ENCODE peak calls at places on chromosomes 5 and 9, in four cellular contexts. V, N, D and Q are unnamed samples.

GRCh38 chr5:125342938-125343401 is 596.5 kb upstream of the ZNF608 start:
- DNase-seq in V (no peak), N (no peak), D (no peak), Q (no peak)

GRCh38 chr5:135508496-135509005 is 27.2 kb downstream of the NEUROG1 start:
- DNase-seq in V (no peak), N (no peak), D (peak; percentile 53), Q (no peak)

GRCh38 chr9:113558632-113559502 is 95.3 kb downstream of the RGS3 start:
- DNase-seq in V (peak; percentile 99), N (peak; percentile 97), D (peak; percentile 77), Q (no peak)

GRCh38 chr9:119370816-119371215 is 1.6 kb upstream of the BRINP1 start:
- DNase-seq in V (peak; percentile 46), N (peak; percentile 66), D (peak; percentile 86), Q (peak; percentile 35)

GRCh38 chr5:8033261-8033660 is 164.3 kb downstream of the MTRR start:
- DNase-seq in V (no peak), N (no peak), D (no peak), Q (no peak)

GRCh38 chr5:137605377-137605776 is 106.3 kb upstream of the SPOCK1 start:
- DNase-seq in V (no peak), N (no peak), D (no peak), Q (peak; percentile 8)

GRCh38 chr5:10863763-10864383 is 102.8 kb upstream of the DAP start:
- DNase-seq in V (peak; percentile 67), N (no peak), D (peak; percentile 68), Q (peak; percentile 17)

GRCh38 chr9:113677569-113677968 is 198.5 kb upstream of the ZNF618 start:
- DNase-seq in V (no peak), N (no peak), D (no peak), Q (no peak)

GRCh38 chr5:35202319-35203111 is 27.8 kb downstream of the PRLR start:
- DNase-seq in V (peak; percentile 34), N (no peak), D (peak; percentile 74), Q (no peak)

GRCh38 chr5:122376305-122376704 is 64.3 kb downstream of the SNCAIP start:
- DNase-seq in V (no peak), N (no peak), D (no peak), Q (no peak)

GRCh38 chr5:153543959-153544470 is 53.5 kb downstream of the GRIA1 start:
- DNase-seq in V (no peak), N (no peak), D (no peak), Q (no peak)

GRCh38 chr5:169097374-169097831 is 203.5 kb downstream of the SLIT3 start:
- DNase-seq in V (no peak), N (no peak), D (no peak), Q (no peak)

GRCh38 chr5:139758510-139759036 is 37.0 kb upstream of the PSD2 start:
- DNase-seq in V (no peak), N (peak; percentile 59), D (no peak), Q (no peak)

GRCh38 chr5:172637122-172637580 is 3.9 kb upstream of the NEURL1B start:
- DNase-seq in V (no peak), N (no peak), D (no peak), Q (peak; percentile 81)

GRCh38 chr5:169970911-169971436 is 9.3 kb downstream of the INSYN2B start:
- DNase-seq in V (peak; percentile 71), N (peak; percentile 82), D (no peak), Q (peak; percentile 89)

GRCh38 chr9:79980440-79980839 is 408.7 kb downstream of the TLE4 start:
- DNase-seq in V (no peak), N (no peak), D (no peak), Q (no peak)

GRCh38 chr5:77305921-77306320 is 95.4 kb downstream of the PDE8B start:
- DNase-seq in V (no peak), N (no peak), D (no peak), Q (no peak)

GRCh38 chr9:68844623-68845612 is 139.9 kb downstream of the PIP5K1B start:
- DNase-seq in V (peak; percentile 28), N (no peak), D (peak; percentile 68), Q (no peak)

GRCh38 chr9:106878943-106879916 is 16.3 kb downstream of the ZNF462 start:
- DNase-seq in V (peak; percentile 93), N (peak; percentile 72), D (no peak), Q (peak; percentile 90)

GRCh38 chr9:110969971-110970381 is 68.3 kb downstream of the LPAR1 start:
- DNase-seq in V (no peak), N (no peak), D (peak; percentile 78), Q (peak; percentile 83)

GRCh38 chr5:141420855-141421488 is at the start of gene PCDHGA11:
- DNase-seq in V (no peak), N (no peak), D (peak; percentile 4), Q (peak; percentile 67)

GRCh38 chr9:113929634-113930092 is 53.6 kb downstream of the ZNF618 start:
- DNase-seq in V (no peak), N (no peak), D (no peak), Q (peak; percentile 44)

GRCh38 chr5:61817472-61818326 is 485.6 kb downstream of the ZSWIM6 start:
- DNase-seq in V (peak; percentile 76), N (no peak), D (peak; percentile 50), Q (peak; percentile 46)

GRCh38 chr5:60287174-60287771 is 393.7 kb upstream of the PDE4D start:
- DNase-seq in V (peak; percentile 31), N (no peak), D (peak; percentile 86), Q (peak; percentile 52)

GRCh38 chr5:146213210-146213838 is 9.9 kb downstream of the RBM27 start:
- DNase-seq in V (no peak), N (no peak), D (peak; percentile 30), Q (peak; percentile 33)

GRCh38 chr5:55101556-55102276 is 730 bp upstream of the GZMA start:
- DNase-seq in V (no peak), N (no peak), D (no peak), Q (no peak)

GRCh38 chr5:62522811-62523210 is 55.8 kb upstream of the LRRC70 start:
- DNase-seq in V (no peak), N (no peak), D (no peak), Q (no peak)

GRCh38 chr9:89606567-89607311 is 1.9 kb downstream of the GADD45G start:
- DNase-seq in V (peak; percentile 72), N (peak; percentile 80), D (peak; percentile 84), Q (peak; percentile 24)

GRCh38 chr5:65693121-65693520 is 28.8 kb downstream of the SGTB start:
- DNase-seq in V (no peak), N (no peak), D (no peak), Q (no peak)

GRCh38 chr9:123395276-123396006 is 39.4 kb downstream of the CRB2 start:
- DNase-seq in V (no peak), N (no peak), D (peak; percentile 93), Q (no peak)

GRCh38 chr9:76216161-76216649 is 178.0 kb downstream of the RFK start:
- DNase-seq in V (no peak), N (no peak), D (no peak), Q (peak; percentile 87)

GRCh38 chr9:69122086-69122390 is 52.0 kb upstream of the TJP2 start:
- DNase-seq in V (peak; percentile 82), N (peak; percentile 90), D (peak; percentile 52), Q (peak; percentile 67)

GRCh38 chr5:17316973-17317459 is 99.6 kb downstream of the BASP1 start:
- DNase-seq in V (no peak), N (no peak), D (no peak), Q (peak; percentile 54)

GRCh38 chr9:120360046-120360445 is 219.9 kb downstream of the CDK5RAP2 start:
- DNase-seq in V (no peak), N (no peak), D (no peak), Q (no peak)

GRCh38 chr5:31921852-31922305 is 252.2 kb downstream of the GOLPH3 start:
- DNase-seq in V (no peak), N (no peak), D (no peak), Q (peak; percentile 97)

GRCh38 chr9:84207443-84208032 is 133.0 kb downstream of the SLC28A3 start:
- DNase-seq in V (no peak), N (no peak), D (peak; percentile 34), Q (no peak)

GRCh38 chr9:109868722-109869121 is 88.7 kb downstream of the PALM2AKAP2 start:
- DNase-seq in V (no peak), N (no peak), D (no peak), Q (no peak)

DNA sequence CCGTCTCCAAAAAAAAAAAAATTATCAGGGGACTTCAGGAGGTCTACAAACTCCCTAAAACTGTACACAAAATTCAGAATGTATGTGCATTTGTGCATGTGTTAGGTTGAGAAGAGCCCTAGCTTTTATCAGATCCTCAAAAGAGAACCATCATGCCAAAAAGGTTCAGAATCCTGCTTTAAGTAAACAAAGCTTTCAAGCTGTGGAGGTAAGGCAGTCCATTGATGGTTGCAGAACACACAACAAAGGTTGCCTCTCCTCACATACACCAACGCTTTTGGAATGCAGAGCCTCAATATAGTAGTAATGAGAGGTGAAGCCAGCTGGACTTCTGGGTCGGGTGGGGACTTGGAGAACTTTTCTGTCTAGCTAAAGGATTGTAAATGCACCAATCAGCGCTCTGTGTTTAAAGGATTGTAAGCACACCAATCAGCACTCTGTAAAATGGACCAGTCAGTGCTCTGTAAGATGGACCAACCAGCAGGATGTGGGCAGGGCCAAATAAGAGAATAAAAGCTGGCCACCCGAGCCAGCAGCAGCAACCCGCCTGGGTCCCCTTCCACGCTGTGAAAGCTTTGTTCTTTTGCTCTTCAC is 57.9 kb upstream of the RNF38 start:
- DNase-seq in V (no peak), N (no peak), D (no peak), Q (no peak)
- H3K4me1 ChIP-seq in V (peaks cover 24% of the 10 kb centered on the region), N (peaks cover 2% of the 10 kb centered on the region), D (no peaks in the 10 kb centered on the region), Q (peaks cover 8% of the 10 kb centered on the region)

GRCh38 chr9:94016744-94017143 is 61.6 kb upstream of the BARX1 start:
- DNase-seq in V (no peak), N (no peak), D (no peak), Q (no peak)

GRCh38 chr9:94014845-94015244 is 59.7 kb upstream of the BARX1 start:
- DNase-seq in V (no peak), N (no peak), D (peak; percentile 61), Q (no peak)

GRCh38 chr9:94014066-94014654 is 59.0 kb upstream of the BARX1 start:
- DNase-seq in V (no peak), N (no peak), D (peak; percentile 73), Q (peak; percentile 24)

GRCh38 chr9:94005272-94005901 is 50.2 kb upstream of the BARX1 start:
- DNase-seq in V (no peak), N (no peak), D (no peak), Q (peak; percentile 70)

GRCh38 chr9:94011134-94011533 is 56.0 kb upstream of the BARX1 start:
- DNase-seq in V (peak; percentile 57), N (no peak), D (no peak), Q (peak; percentile 27)
- H3K4me1 ChIP-seq in V (no peaks in the 10 kb centered on the region), N (no peaks in the 10 kb centered on the region), D (peaks cover 8% of the 10 kb centered on the region), Q (no peaks in the 10 kb centered on the region)

GRCh38 chr5:176654856-176655255 is 7.6 kb downstream of the TSPAN17 start:
- DNase-seq in V (no peak), N (no peak), D (no peak), Q (peak; percentile 49)
- H3K4me1 ChIP-seq in V (peaks cover 15% of the 10 kb centered on the region), N (peaks cover 6% of the 10 kb centered on the region), D (no peaks in the 10 kb centered on the region), Q (peaks cover 17% of the 10 kb centered on the region)

DNA sequence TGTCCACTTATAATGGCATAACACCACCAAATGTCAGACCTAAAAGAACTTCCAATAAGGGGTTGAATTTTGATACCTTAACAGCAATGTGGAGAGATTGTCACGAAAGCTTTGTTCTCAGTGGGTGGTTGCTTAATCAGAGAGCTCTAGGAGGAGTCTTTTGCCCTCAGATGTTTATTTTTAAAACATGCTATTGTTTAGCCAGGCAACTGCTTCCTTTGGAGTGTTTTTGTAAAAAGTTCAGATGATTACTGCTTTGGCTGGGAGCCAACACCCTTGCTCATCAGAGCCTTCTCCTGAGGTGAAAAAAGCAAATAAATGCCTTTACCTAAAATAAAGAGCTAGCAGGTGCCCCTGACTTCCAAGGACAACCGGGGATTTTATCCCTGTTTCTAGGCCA is 65.0 kb downstream of the SLC1A1 start:
- DNase-seq in V (peak; percentile 35), N (no peak), D (peak; percentile 11), Q (no peak)
- H3K4me1 ChIP-seq in V (no peaks in the 10 kb centered on the region), N (peaks cover 20% of the 10 kb centered on the region), D (no peaks in the 10 kb centered on the region), Q (no peaks in the 10 kb centered on the region)